ENCODE peak calls at places on chromosomes 7 and 10, in eight cellular contexts. K is upper lobe of right lung, U is cardiac muscle cell, L is body of pancreas, P is aorta, V is esophagus squamous epithelium, A is HCT116, R is GM12878. M is an unnamed sample. For H3K9me3 and H3K4me1, the result is how much of the 10 kb centered on the place peaks cover.

GRCh38 chr10:119602241-119603095 is 5.7 kb upstream of the TIAL1 start:
- DNase-seq in K (peak), U (peak), L (no peak), P (no peak), V (no peak), A (peak), R (no peak), M (no peak)

GRCh38 chr10:86817246-86817645 is 60.8 kb downstream of the BMPR1A start:
- DNase-seq in K (no peak), U (no peak), L (no peak), P (no peak), V (no peak), A (no peak), R (no peak), M (no peak)

GRCh38 chr7:116293139-116293538 is 82.8 kb downstream of the TES start:
- DNase-seq in K (no peak), U (no peak), L (no peak), P (no peak), V (no peak), A (no peak), R (no peak), M (no peak)

GRCh38 chr7:54968018-54968417 is 50.8 kb upstream of the EGFR start:
- DNase-seq in K (no peak), U (no peak), L (no peak), P (no peak), V (no peak), A (no peak), R (no peak), M (no peak)

GRCh38 chr7:111083423-111083822 is 7.5 kb upstream of the LRRN3 start:
- DNase-seq in K (no peak), U (no peak), L (no peak), P (no peak), V (no peak), A (no peak), R (peak), M (no peak)

GRCh38 chr10:47287805-47288204 is 12.2 kb upstream of the GDF10 start:
- DNase-seq in K (no peak), U (no peak), L (no peak), P (no peak), V (no peak), A (no peak), R (no peak), M (no peak)

GRCh38 chr7:36604801-36605200 is 119.5 kb downstream of the AOAH start:
- DNase-seq in K (no peak), U (no peak), L (no peak), P (no peak), V (no peak), A (no peak), R (no peak), M (no peak)

GRCh38 chr10:122263971-122264370 is 7.1 kb upstream of the BTBD16 start:
- DNase-seq in K (no peak), U (peak), L (no peak), P (no peak), V (no peak), A (no peak), R (no peak), M (no peak)

GRCh38 chr10:31808258-31809218 is 120.1 kb downstream of the ARHGAP12 start:
- DNase-seq in K (no peak), U (peak), L (peak), P (peak), V (no peak), A (peak), R (peak), M (peak)

GRCh38 chr10:103814104-103814503 is 41.3 kb downstream of the SH3PXD2A start:
- DNase-seq in K (peak), U (no peak), L (no peak), P (no peak), V (no peak), A (no peak), R (no peak), M (no peak)

GRCh38 chr7:158535079-158535478 is 52.5 kb downstream of the PTPRN2 start:
- DNase-seq in K (no peak), U (no peak), L (no peak), P (peak), V (no peak), A (no peak), R (no peak), M (no peak)

GRCh38 chr7:158536871-158537865 is 50.5 kb downstream of the PTPRN2 start:
- DNase-seq in K (no peak), U (no peak), L (no peak), P (peak), V (no peak), A (no peak), R (no peak), M (no peak)

GRCh38 chr7:158532093-158532627 is 55.5 kb downstream of the PTPRN2 start:
- DNase-seq in K (no peak), U (no peak), L (no peak), P (no peak), V (no peak), A (no peak), R (no peak), M (no peak)

GRCh38 chr7:158533386-158534133 is 54.1 kb downstream of the PTPRN2 start:
- DNase-seq in K (no peak), U (no peak), L (no peak), P (no peak), V (no peak), A (no peak), R (no peak), M (no peak)

GRCh38 chr7:158534598-158534997 is 53.0 kb downstream of the PTPRN2 start:
- DNase-seq in K (no peak), U (no peak), L (no peak), P (peak), V (no peak), A (no peak), R (no peak), M (no peak)
- H3K9me3 ChIP-seq in K (under half), U (under half), L (under half), P (under half), V (under half), A (under half), R (under half), M (under half)

GRCh38 chr10:80465839-80466590 is 11.9 kb downstream of the TSPAN14 start:
- DNase-seq in K (no peak), U (no peak), L (no peak), P (no peak), V (no peak), A (no peak), R (no peak), M (no peak)
- H3K4me1 ChIP-seq in K (half or more), U (half or more), L (half or more), P (under half), V (half or more), A (half or more), R (half or more), M (under half)

DNA sequence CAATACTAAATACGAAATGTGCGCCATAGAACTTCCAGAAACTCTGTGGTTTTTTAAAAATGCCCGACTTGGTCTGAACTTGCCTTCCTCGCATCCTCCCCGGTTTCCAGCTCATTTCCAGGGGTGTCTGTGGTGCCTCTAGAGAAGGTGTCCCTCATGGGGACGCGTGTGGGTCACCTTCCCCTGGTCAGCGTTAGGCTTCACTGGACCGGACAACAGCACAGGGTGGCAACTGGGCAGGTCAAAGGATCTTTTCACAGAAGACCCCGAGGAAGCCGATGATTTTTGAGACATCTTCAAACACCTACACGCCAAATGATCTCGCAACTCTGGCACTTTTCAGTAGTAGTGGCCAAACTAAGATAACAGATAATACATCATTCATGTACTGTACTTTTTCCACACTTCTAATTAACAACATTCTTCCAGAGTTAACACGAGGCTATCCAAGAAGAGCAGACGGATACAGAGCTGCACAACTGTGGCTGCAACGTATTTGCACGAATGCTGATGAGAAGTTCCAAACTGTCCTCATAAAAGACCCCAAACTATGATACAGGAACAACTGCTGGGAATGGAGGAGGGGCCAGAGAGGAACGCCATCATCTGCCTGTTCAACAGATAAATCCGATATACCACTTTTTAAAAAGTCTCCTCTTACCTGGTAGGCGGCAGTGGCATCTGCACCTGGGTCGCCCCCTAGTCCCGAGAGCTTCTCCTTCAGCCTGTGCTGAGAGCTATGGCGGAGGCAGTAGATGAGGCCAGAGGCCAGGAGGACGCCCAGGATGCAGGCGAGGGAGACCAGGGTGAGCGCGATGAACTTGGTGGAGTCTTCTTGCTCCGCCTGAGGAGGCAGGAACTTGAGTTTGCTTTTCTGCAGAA is 345.5 kb downstream of the DNAJB6 start:
- DNase-seq in K (peak), U (no peak), L (no peak), P (no peak), V (no peak), A (no peak), R (no peak), M (no peak)
- H3K9me3 ChIP-seq in K (under half), U (under half), L (under half), P (under half), V (under half), A (under half), R (under half), M (under half)

GRCh38 chr10:44951827-44952226 is 7.8 kb upstream of the RASSF4 start:
- DNase-seq in K (no peak), U (no peak), L (no peak), P (no peak), V (no peak), A (no peak), R (no peak), M (peak)
- H3K4me1 ChIP-seq in K (under half), U (under half), L (under half), P (under half), V (under half), A (under half), R (under half), M (under half)

GRCh38 chr10:107701947-107702346 is 537.4 kb upstream of the SORCS1 start:
- DNase-seq in K (no peak), U (no peak), L (no peak), P (no peak), V (no peak), A (no peak), R (no peak), M (no peak)
- H3K9me3 ChIP-seq in K (under half), U (under half), L (under half), P (under half), V (under half), A (half or more), R (under half), M (under half)

GRCh38 chr7:26101471-26102151 is 50.4 kb upstream of the NFE2L3 start:
- DNase-seq in K (no peak), U (no peak), L (no peak), P (no peak), V (no peak), A (no peak), R (no peak), M (no peak)
- H3K4me1 ChIP-seq in K (under half), U (under half), L (under half), P (under half), V (under half), A (under half), R (under half), M (under half)

DNA sequence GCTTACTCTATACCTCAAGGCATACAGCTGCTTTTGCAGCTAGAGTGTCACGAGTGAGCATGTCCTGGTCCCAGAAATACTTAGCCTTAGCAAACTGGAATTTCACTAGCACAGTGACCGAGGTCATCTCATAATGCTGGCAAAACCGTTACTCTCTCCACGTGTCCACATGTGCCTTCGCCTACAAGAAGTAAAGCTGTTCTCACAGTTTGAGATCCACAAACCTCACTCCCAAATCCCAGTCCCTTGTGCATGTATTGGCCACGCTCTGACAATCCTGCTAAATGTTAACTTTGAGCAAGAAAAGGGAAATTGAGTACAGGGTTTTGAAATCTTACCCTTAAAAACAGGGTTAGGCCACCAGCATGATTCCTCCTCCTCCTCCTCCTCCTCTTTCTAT is 111.0 kb upstream of the PLXDC2 start:
- DNase-seq in K (no peak), U (no peak), L (no peak), P (no peak), V (no peak), A (no peak), R (no peak), M (peak)
- H3K9me3 ChIP-seq in K (under half), U (under half), L (under half), P (under half), V (under half), A (under half), R (under half), M (under half)

GRCh38 chr7:148721390-148721789 is 22.7 kb downstream of the CUL1 start:
- DNase-seq in K (no peak), U (no peak), L (no peak), P (no peak), V (no peak), A (no peak), R (no peak), M (no peak)
- H3K4me1 ChIP-seq in K (under half), U (under half), L (under half), P (under half), V (under half), A (under half), R (under half), M (under half)

DNA sequence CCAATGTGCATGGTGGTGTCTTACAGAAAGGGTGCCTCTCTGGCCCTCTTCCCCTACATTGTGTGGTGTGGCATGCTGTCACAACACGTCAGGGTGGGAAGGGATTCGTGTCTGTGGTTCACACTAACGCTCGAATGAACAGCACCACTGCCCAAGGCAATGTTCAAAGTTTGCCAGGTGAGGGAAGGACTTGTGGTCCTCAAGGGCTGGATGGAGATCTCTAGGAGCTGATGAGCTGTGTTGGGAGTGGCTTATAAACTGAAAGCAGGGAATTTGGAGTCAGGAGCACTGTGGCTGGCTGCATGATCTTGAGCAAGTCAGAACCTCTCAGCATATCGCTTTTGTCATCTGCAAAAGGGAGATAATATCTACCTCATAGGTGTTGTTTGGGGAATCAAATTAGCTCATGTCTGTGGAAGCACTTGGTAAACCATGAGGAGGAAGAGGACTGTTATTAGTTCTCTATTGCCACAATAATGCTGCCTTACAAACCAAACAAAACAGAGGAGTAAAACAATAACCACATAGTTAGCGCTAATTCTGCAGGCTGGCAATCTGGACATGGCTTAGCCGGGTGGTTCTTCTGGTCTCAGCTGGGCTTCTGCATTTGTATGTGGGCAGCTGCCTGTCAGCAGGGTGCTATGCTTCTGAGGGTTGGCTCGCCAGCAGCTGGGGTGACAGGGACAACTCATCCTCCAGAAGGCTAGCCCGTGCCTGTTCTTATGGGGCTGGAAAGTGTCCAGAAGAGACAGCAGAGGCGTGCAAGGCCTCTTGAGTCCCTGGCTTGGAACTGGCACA is 22.9 kb upstream of the C10orf105 start:
- DNase-seq in K (no peak), U (no peak), L (no peak), P (no peak), V (no peak), A (no peak), R (no peak), M (no peak)
- H3K9me3 ChIP-seq in K (under half), U (under half), L (under half), P (under half), V (under half), A (under half), R (under half), M (under half)

GRCh38 chr7:100885440-100886141 is 3.9 kb downstream of the UFSP1 start:
- DNase-seq in K (no peak), U (no peak), L (no peak), P (no peak), V (no peak), A (no peak), R (no peak), M (no peak)

GRCh38 chr7:100884741-100885439 is 4.6 kb downstream of the UFSP1 start:
- DNase-seq in K (no peak), U (no peak), L (no peak), P (no peak), V (no peak), A (no peak), R (no peak), M (peak)

GRCh38 chr7:100886936-100887185 is 2.7 kb downstream of the UFSP1 start:
- DNase-seq in K (no peak), U (no peak), L (no peak), P (no peak), V (no peak), A (no peak), R (no peak), M (no peak)

GRCh38 chr7:100887186-100887954 is 2.1 kb downstream of the UFSP1 start:
- DNase-seq in K (no peak), U (no peak), L (no peak), P (no peak), V (no peak), A (no peak), R (peak), M (no peak)

DNA sequence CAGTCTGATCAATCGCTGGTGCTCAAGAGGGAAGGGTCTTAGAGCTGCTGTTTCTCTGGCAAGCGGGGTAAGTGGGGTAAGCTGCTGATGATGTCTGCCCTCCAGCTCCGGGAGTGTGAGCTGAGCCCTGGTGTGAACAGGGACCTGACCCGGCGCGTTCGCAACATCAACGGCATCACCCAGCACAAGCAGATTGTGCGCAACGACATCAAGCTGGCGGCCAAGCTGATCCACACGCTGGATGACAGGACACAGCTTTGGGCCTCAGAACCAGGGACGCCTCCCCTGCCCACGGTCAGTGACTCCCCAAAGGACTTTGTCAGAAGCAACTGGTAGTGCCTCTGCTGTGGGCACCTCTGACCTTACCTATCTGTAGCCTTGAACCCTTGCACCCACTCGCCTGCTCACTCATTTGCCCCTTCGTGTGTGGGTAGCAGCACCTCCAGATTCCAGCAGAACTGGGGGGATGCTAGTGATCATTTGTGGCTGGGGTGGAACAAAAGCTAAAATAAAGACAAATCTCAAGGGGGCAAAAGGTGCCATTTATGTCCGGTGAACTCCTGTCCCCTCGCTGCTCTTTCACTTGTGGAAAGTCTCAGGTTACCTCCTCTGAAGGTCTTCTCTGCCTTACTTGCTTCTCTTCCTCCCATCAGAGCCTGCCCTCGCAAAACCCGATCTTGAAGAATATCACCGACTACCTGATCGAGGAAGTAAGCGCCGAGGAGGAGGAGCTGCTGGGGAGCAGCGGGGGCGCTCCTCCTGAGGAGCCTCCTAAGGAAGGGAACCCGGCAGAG is 3.2 kb downstream of the UFSP1 start:
- DNase-seq in K (no peak), U (no peak), L (no peak), P (no peak), V (no peak), A (no peak), R (no peak), M (no peak)
- H3K4me1 ChIP-seq in K (under half), U (under half), L (under half), P (under half), V (under half), A (under half), R (under half), M (under half)

M was measured in right cardiac atrium.